ENCODE peak calls at places on chromosomes 13 and 19, in four cellular contexts. M is SK-N-SH, R is GM12878, K is HepG2. O is an unnamed sample.

GRCh38 chr19:45187421-45188100 is 9.0 kb downstream of the BLOC1S3 start:
- DNase-seq in M (peak), R (no peak), K (peak), O (no peak)

GRCh38 chr13:100464006-100464405 is 124.6 kb downstream of the GGACT start:
- DNase-seq in M (no peak), R (no peak), K (no peak), O (no peak)

GRCh38 chr13:87999141-87999765 is 328.1 kb downstream of the SLITRK5 start:
- DNase-seq in M (no peak), R (no peak), K (no peak), O (no peak)

GRCh38 chr13:105806335-105806920 is 729.0 kb downstream of the EFNB2 start:
- DNase-seq in M (no peak), R (no peak), K (no peak), O (no peak)

GRCh38 chr19:14089412-14089661 is 1.2 kb downstream of the SAMD1 start:
- DNase-seq in M (peak), R (no peak), K (no peak), O (no peak)

GRCh38 chr13:50991624-50992610 is 82.3 kb downstream of the RNASEH2B start:
- DNase-seq in M (no peak), R (peak), K (no peak), O (no peak)

GRCh38 chr19:35546532-35546931 is 1.1 kb downstream of the TMEM147 start:
- DNase-seq in M (no peak), R (no peak), K (no peak), O (no peak)

GRCh38 chr13:59931621-59932020 is 232.1 kb downstream of the DIAPH3 start:
- DNase-seq in M (no peak), R (no peak), K (no peak), O (no peak)

GRCh38 chr13:113639661-113640262 is 18.2 kb downstream of the ATP4B start:
- DNase-seq in M (peak), R (no peak), K (no peak), O (no peak)

GRCh38 chr13:72255908-72256307 is 388.9 kb upstream of the DACH1 start:
- DNase-seq in M (peak), R (no peak), K (peak), O (peak)

GRCh38 chr13:38990693-38991092 is at the start of gene STOML3:
- DNase-seq in M (no peak), R (no peak), K (no peak), O (no peak)

DNA sequence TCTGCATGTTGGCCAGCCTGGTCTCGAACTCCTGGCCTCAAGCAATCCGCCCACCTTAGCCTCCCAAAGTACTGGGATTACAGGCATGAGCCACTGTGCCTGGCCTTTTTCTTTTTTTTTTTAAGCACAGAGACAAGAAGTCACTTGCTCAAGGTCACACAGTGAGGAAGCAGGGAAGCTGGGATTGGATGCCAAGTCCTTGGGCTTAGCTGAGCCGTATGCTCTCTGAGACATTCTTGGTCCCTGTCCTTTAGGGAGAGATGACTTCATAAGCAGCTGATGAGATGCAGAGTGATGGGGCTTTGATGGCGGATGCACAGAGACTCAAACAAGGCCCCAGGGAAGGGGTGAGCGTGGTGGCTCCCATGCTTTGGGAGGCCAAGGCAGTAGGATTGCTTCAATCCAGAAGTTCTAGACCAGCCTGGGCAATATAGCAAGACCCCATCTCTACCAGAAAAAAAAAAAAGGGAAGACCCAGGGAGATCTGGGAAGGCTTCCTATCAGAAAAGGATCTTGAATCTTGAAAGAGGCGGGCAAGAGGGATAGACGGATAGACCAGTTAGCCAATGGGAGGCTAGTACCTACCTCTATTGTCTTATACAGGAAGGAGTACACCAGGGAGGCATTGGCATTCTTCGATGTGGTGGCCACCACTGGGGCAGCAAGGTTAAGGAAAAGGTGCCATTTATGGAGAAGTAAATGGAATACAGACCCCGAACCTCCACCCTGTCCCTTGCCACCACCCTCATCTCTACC is 3.9 kb downstream of the AP1M2 start:
- DNase-seq in M (no peak), R (no peak), K (no peak), O (no peak)
- TF ChIP-seq TCF12 in M (no peak), R (no peak), K (no peak), O (no peak)

DNA sequence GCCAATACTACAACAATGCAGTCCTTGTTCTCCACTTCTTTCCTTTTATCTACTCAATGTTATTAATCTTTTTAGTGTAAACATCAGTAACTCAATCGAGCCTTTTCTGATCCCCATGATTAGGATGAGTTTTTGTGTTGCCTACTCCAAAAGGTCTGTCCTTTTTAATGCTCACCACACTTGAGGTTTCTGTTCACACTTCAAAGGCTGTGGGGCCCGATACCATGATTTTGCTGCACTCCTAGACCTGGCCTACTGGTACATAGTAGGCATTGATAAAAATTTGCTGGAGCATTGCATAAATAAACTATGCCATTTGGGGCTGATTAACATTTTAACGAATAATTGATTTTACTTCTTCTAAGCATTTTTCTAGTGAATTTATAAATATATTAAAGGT is 125.4 kb upstream of the KLF12 start:
- DNase-seq in M (no peak), R (no peak), K (no peak), O (no peak)
- TF ChIP-seq TCF12 in M (no peak), R (no peak), K (no peak), O (no peak)

GRCh38 chr19:21466627-21467026 is 38.8 kb upstream of the ZNF429 start:
- DNase-seq in M (no peak), R (no peak), K (no peak), O (no peak)

GRCh38 chr19:21460686-21461085 is 44.7 kb upstream of the ZNF429 start:
- DNase-seq in M (no peak), R (no peak), K (no peak), O (no peak)

GRCh38 chr19:21462540-21462939 is 42.9 kb upstream of the ZNF429 start:
- DNase-seq in M (no peak), R (no peak), K (no peak), O (no peak)

GRCh38 chr19:21468791-21469190 is 36.6 kb upstream of the ZNF429 start:
- DNase-seq in M (no peak), R (no peak), K (no peak), O (no peak)

GRCh38 chr19:21463449-21464105 is 41.8 kb upstream of the ZNF429 start:
- DNase-seq in M (peak), R (no peak), K (no peak), O (peak)
- TF ChIP-seq TCF12 in M (no peak), R (no peak), K (no peak), O (no peak)

GRCh38 chr13:74987124-74987690 is 494.8 kb downstream of the TBC1D4 start:
- DNase-seq in M (no peak), R (no peak), K (no peak), O (no peak)
- TF ChIP-seq TCF12 in M (no peak), R (no peak), K (no peak), O (no peak)

DNA sequence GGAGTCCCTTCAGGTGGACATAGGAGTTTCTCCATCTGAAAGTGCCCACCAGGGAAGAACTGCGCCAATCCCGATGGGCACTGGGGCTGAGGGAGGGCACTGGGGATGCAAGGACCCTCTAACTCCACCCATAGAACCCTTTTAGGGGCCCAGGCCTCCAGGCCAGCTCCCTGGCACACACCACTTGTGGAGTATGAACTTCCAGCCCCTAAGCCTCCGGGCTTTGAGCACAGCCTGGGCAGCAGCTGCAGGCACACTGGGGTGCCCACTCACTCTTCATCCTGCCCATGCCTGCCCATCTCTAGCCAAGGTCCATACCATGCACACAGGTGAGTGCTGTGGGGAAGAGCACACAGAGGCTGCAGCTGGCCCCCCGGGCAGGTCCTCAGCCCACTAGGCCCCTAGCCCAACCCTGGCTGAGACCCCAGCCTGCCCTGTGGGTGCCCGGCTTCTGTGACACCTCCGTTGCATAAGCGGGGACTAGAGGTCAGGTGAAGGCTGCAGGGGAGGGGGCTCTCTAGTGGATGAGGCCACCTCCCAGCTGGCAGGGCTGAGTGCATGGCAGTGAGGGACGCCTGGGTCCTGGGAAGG is 14.6 kb upstream of the SLC7A10 start:
- DNase-seq in M (peak), R (no peak), K (no peak), O (no peak)
- TF ChIP-seq TCF12 in M (no peak), R (no peak), K (no peak), O (no peak)

O was measured in H1.